ENCODE peak calls at places on chromosome 6, in six cellular contexts. One of them, this sample, is unnamed.

GRCh38 chr6:49913656-49914055 is 47.3 kb upstream of the CRISP1 start:
- DNase-seq in AG09319: no peak
- DNase-seq in A549: no peak
- DNase-seq in stimulated activated CD4-positive, alpha-beta T cell treated with anti-CD3 and anti-CD28 coated beads, Interleukin-1b, Interleukin-23, amount 100 ng/mL, for 1 hour: no peak
- DNase-seq in posterior cingulate gyrus: no peak
- DNase-seq in skeletal muscle cell: no peak
- DNase-seq in this sample: no peak

GRCh38 chr6:142925575-142926110 is 19.3 kb downstream of the HIVEP2 start:
- DNase-seq in AG09319: no peak
- DNase-seq in A549: no peak
- DNase-seq in stimulated activated CD4-positive, alpha-beta T cell treated with anti-CD3 and anti-CD28 coated beads, Interleukin-1b, Interleukin-23, amount 100 ng/mL, for 1 hour: no peak
- DNase-seq in posterior cingulate gyrus: no peak
- DNase-seq in skeletal muscle cell: peak
- DNase-seq in this sample: peak

GRCh38 chr6:118644007-118644406 is 7.4 kb downstream of the CEP85L start:
- DNase-seq in AG09319: no peak
- DNase-seq in A549: no peak
- DNase-seq in stimulated activated CD4-positive, alpha-beta T cell treated with anti-CD3 and anti-CD28 coated beads, Interleukin-1b, Interleukin-23, amount 100 ng/mL, for 1 hour: no peak
- DNase-seq in posterior cingulate gyrus: no peak
- DNase-seq in skeletal muscle cell: no peak
- DNase-seq in this sample: no peak

GRCh38 chr6:120198033-120198432 is 848.5 kb upstream of the MAN1A1 start:
- DNase-seq in AG09319: peak
- DNase-seq in A549: no peak
- DNase-seq in stimulated activated CD4-positive, alpha-beta T cell treated with anti-CD3 and anti-CD28 coated beads, Interleukin-1b, Interleukin-23, amount 100 ng/mL, for 1 hour: no peak
- DNase-seq in posterior cingulate gyrus: no peak
- DNase-seq in skeletal muscle cell: no peak
- DNase-seq in this sample: peak

GRCh38 chr6:139588734-139589418 is 214.4 kb upstream of the CITED2 start:
- DNase-seq in AG09319: no peak
- DNase-seq in A549: no peak
- DNase-seq in stimulated activated CD4-positive, alpha-beta T cell treated with anti-CD3 and anti-CD28 coated beads, Interleukin-1b, Interleukin-23, amount 100 ng/mL, for 1 hour: no peak
- DNase-seq in posterior cingulate gyrus: no peak
- DNase-seq in skeletal muscle cell: peak
- DNase-seq in this sample: peak

GRCh38 chr6:133705071-133705470 is 183.8 kb upstream of the TCF21 start:
- DNase-seq in AG09319: peak
- DNase-seq in A549: no peak
- DNase-seq in stimulated activated CD4-positive, alpha-beta T cell treated with anti-CD3 and anti-CD28 coated beads, Interleukin-1b, Interleukin-23, amount 100 ng/mL, for 1 hour: no peak
- DNase-seq in posterior cingulate gyrus: no peak
- DNase-seq in skeletal muscle cell: peak
- DNase-seq in this sample: no peak

GRCh38 chr6:22381810-22382512 is 85.1 kb upstream of the PRL start:
- DNase-seq in AG09319: no peak
- DNase-seq in A549: no peak
- DNase-seq in stimulated activated CD4-positive, alpha-beta T cell treated with anti-CD3 and anti-CD28 coated beads, Interleukin-1b, Interleukin-23, amount 100 ng/mL, for 1 hour: no peak
- DNase-seq in posterior cingulate gyrus: no peak
- DNase-seq in skeletal muscle cell: no peak
- DNase-seq in this sample: no peak

GRCh38 chr6:139577991-139578604 is 203.7 kb upstream of the CITED2 start:
- DNase-seq in AG09319: peak
- DNase-seq in A549: no peak
- DNase-seq in stimulated activated CD4-positive, alpha-beta T cell treated with anti-CD3 and anti-CD28 coated beads, Interleukin-1b, Interleukin-23, amount 100 ng/mL, for 1 hour: no peak
- DNase-seq in posterior cingulate gyrus: no peak
- DNase-seq in skeletal muscle cell: peak
- DNase-seq in this sample: no peak

GRCh38 chr6:167828325-167828956 is 1.7 kb downstream of the AFDN start:
- DNase-seq in AG09319: no peak
- DNase-seq in A549: no peak
- DNase-seq in stimulated activated CD4-positive, alpha-beta T cell treated with anti-CD3 and anti-CD28 coated beads, Interleukin-1b, Interleukin-23, amount 100 ng/mL, for 1 hour: no peak
- DNase-seq in posterior cingulate gyrus: no peak
- DNase-seq in skeletal muscle cell: no peak
- DNase-seq in this sample: no peak

GRCh38 chr6:126614642-126615504 is 275.0 kb downstream of the CENPW start:
- DNase-seq in AG09319: no peak
- DNase-seq in A549: no peak
- DNase-seq in stimulated activated CD4-positive, alpha-beta T cell treated with anti-CD3 and anti-CD28 coated beads, Interleukin-1b, Interleukin-23, amount 100 ng/mL, for 1 hour: no peak
- DNase-seq in posterior cingulate gyrus: no peak
- DNase-seq in skeletal muscle cell: no peak
- DNase-seq in this sample: no peak

GRCh38 chr6:114419175-114419574 is 76.4 kb upstream of the HS3ST5 start:
- DNase-seq in AG09319: no peak
- DNase-seq in A549: no peak
- DNase-seq in stimulated activated CD4-positive, alpha-beta T cell treated with anti-CD3 and anti-CD28 coated beads, Interleukin-1b, Interleukin-23, amount 100 ng/mL, for 1 hour: no peak
- DNase-seq in posterior cingulate gyrus: no peak
- DNase-seq in skeletal muscle cell: no peak
- DNase-seq in this sample: no peak

GRCh38 chr6:135910943-135911618 is 59.6 kb downstream of the PDE7B start:
- DNase-seq in AG09319: no peak
- DNase-seq in A549: no peak
- DNase-seq in stimulated activated CD4-positive, alpha-beta T cell treated with anti-CD3 and anti-CD28 coated beads, Interleukin-1b, Interleukin-23, amount 100 ng/mL, for 1 hour: no peak
- DNase-seq in posterior cingulate gyrus: no peak
- DNase-seq in skeletal muscle cell: no peak
- DNase-seq in this sample: no peak

GRCh38 chr6:54267798-54268197 is 40.4 kb upstream of the TINAG start:
- DNase-seq in AG09319: no peak
- DNase-seq in A549: peak
- DNase-seq in stimulated activated CD4-positive, alpha-beta T cell treated with anti-CD3 and anti-CD28 coated beads, Interleukin-1b, Interleukin-23, amount 100 ng/mL, for 1 hour: no peak
- DNase-seq in posterior cingulate gyrus: no peak
- DNase-seq in skeletal muscle cell: no peak
- DNase-seq in this sample: peak

GRCh38 chr6:144266091-144266649 is 19.0 kb upstream of the UTRN start:
- DNase-seq in AG09319: peak
- DNase-seq in A549: peak
- DNase-seq in stimulated activated CD4-positive, alpha-beta T cell treated with anti-CD3 and anti-CD28 coated beads, Interleukin-1b, Interleukin-23, amount 100 ng/mL, for 1 hour: no peak
- DNase-seq in posterior cingulate gyrus: no peak
- DNase-seq in skeletal muscle cell: peak
- DNase-seq in this sample: no peak

GRCh38 chr6:48315915-48316314 is 204.9 kb upstream of the PTCHD4 start:
- DNase-seq in AG09319: no peak
- DNase-seq in A549: no peak
- DNase-seq in stimulated activated CD4-positive, alpha-beta T cell treated with anti-CD3 and anti-CD28 coated beads, Interleukin-1b, Interleukin-23, amount 100 ng/mL, for 1 hour: no peak
- DNase-seq in posterior cingulate gyrus: no peak
- DNase-seq in skeletal muscle cell: no peak
- DNase-seq in this sample: no peak

GRCh38 chr6:158312672-158313397 is 570 bp downstream of the TULP4 start:
- DNase-seq in AG09319: no peak
- DNase-seq in A549: no peak
- DNase-seq in stimulated activated CD4-positive, alpha-beta T cell treated with anti-CD3 and anti-CD28 coated beads, Interleukin-1b, Interleukin-23, amount 100 ng/mL, for 1 hour: no peak
- DNase-seq in posterior cingulate gyrus: no peak
- DNase-seq in skeletal muscle cell: no peak
- DNase-seq in this sample: no peak

GRCh38 chr6:113821445-113821844 is 35.7 kb upstream of the MARCKS start:
- DNase-seq in AG09319: no peak
- DNase-seq in A549: no peak
- DNase-seq in stimulated activated CD4-positive, alpha-beta T cell treated with anti-CD3 and anti-CD28 coated beads, Interleukin-1b, Interleukin-23, amount 100 ng/mL, for 1 hour: no peak
- DNase-seq in posterior cingulate gyrus: no peak
- DNase-seq in skeletal muscle cell: no peak
- DNase-seq in this sample: no peak

GRCh38 chr6:12504325-12504966 is 212.1 kb upstream of the PHACTR1 start:
- DNase-seq in AG09319: no peak
- DNase-seq in A549: no peak
- DNase-seq in stimulated activated CD4-positive, alpha-beta T cell treated with anti-CD3 and anti-CD28 coated beads, Interleukin-1b, Interleukin-23, amount 100 ng/mL, for 1 hour: no peak
- DNase-seq in posterior cingulate gyrus: no peak
- DNase-seq in skeletal muscle cell: no peak
- DNase-seq in this sample: no peak

This sample was measured in foreskin melanocyte.